ENCODE peak calls at places on chromosome 6, in seven cellular contexts. One of them, this sample, is unnamed.
A peak's percentile ranks its signal among the peaks of the same experiment; 100 is the strongest.

GRCh38 chr6:81734500-81735140 is 17.9 kb downstream of the TENT5A start:
- DNase-seq in breast epithelium: no peak
- DNase-seq in heart left ventricle: no peak
- DNase-seq in cardiac fibroblast: no peak
- DNase-seq in GM12864: no peak
- DNase-seq in psoas muscle: no peak
- DNase-seq in astrocyte of the cerebellum: no peak
- DNase-seq in this sample: no peak

GRCh38 chr6:107062691-107063090 is 34.7 kb downstream of the MTRES1 start:
- DNase-seq in cardiac fibroblast: no peak
- DNase-seq in heart left ventricle: no peak
- DNase-seq in psoas muscle: no peak
- DNase-seq in GM12864: no peak
- DNase-seq in breast epithelium: no peak
- DNase-seq in astrocyte of the cerebellum: no peak
- DNase-seq in this sample: no peak

GRCh38 chr6:44537306-44538049 is 150.0 kb downstream of the CDC5L start:
- DNase-seq in heart left ventricle: no peak
- DNase-seq in psoas muscle: no peak
- DNase-seq in cardiac fibroblast: no peak
- DNase-seq in breast epithelium: no peak
- DNase-seq in astrocyte of the cerebellum: no peak
- DNase-seq in GM12864: no peak
- DNase-seq in this sample: no peak

GRCh38 chr6:161903584-161904232 is 629.8 kb upstream of the AGPAT4 start:
- DNase-seq in astrocyte of the cerebellum: no peak
- DNase-seq in psoas muscle: no peak
- DNase-seq in heart left ventricle: no peak
- DNase-seq in cardiac fibroblast: no peak
- DNase-seq in breast epithelium: no peak
- DNase-seq in GM12864: no peak
- DNase-seq in this sample: no peak

GRCh38 chr6:137647762-137648412 is 153.7 kb upstream of the OLIG3 start:
- DNase-seq in GM12864: no peak
- DNase-seq in psoas muscle: no peak
- DNase-seq in breast epithelium: no peak
- DNase-seq in astrocyte of the cerebellum: no peak
- DNase-seq in heart left ventricle: no peak
- DNase-seq in cardiac fibroblast: no peak
- DNase-seq in this sample: no peak

GRCh38 chr6:90233994-90234393 is 62.6 kb downstream of the BACH2 start:
- DNase-seq in GM12864: no peak
- DNase-seq in heart left ventricle: no peak
- DNase-seq in breast epithelium: no peak
- DNase-seq in astrocyte of the cerebellum: no peak
- DNase-seq in cardiac fibroblast: no peak
- DNase-seq in psoas muscle: no peak
- DNase-seq in this sample: no peak

GRCh38 chr6:84770521-84770920 is 6.1 kb upstream of the TBX18 start:
- DNase-seq in cardiac fibroblast: no peak
- DNase-seq in heart left ventricle: no peak
- DNase-seq in GM12864: no peak
- DNase-seq in breast epithelium: no peak
- DNase-seq in astrocyte of the cerebellum: no peak
- DNase-seq in psoas muscle: no peak
- DNase-seq in this sample: no peak

GRCh38 chr6:62283828-62284411 is 2.1 kb downstream of the KHDRBS2 start:
- DNase-seq in cardiac fibroblast: peak; percentile 22
- DNase-seq in psoas muscle: no peak
- DNase-seq in breast epithelium: no peak
- DNase-seq in heart left ventricle: no peak
- DNase-seq in GM12864: no peak
- DNase-seq in astrocyte of the cerebellum: no peak
- DNase-seq in this sample: peak; percentile 14

GRCh38 chr6:36444470-36444869 is 1.7 kb downstream of the KCTD20 start:
- DNase-seq in cardiac fibroblast: peak; percentile 96
- DNase-seq in GM12864: no peak
- DNase-seq in breast epithelium: no peak
- DNase-seq in psoas muscle: no peak
- DNase-seq in heart left ventricle: no peak
- DNase-seq in astrocyte of the cerebellum: peak; percentile 67
- DNase-seq in this sample: no peak

GRCh38 chr6:97068211-97068610 is 143.7 kb downstream of the KLHL32 start:
- DNase-seq in heart left ventricle: no peak
- DNase-seq in breast epithelium: no peak
- DNase-seq in cardiac fibroblast: peak; percentile 65
- DNase-seq in GM12864: no peak
- DNase-seq in psoas muscle: no peak
- DNase-seq in astrocyte of the cerebellum: peak; percentile 28
- DNase-seq in this sample: no peak

GRCh38 chr6:37866590-37867507 is 47.3 kb downstream of the ZFAND3 start:
- DNase-seq in cardiac fibroblast: no peak
- DNase-seq in psoas muscle: no peak
- DNase-seq in breast epithelium: no peak
- DNase-seq in GM12864: no peak
- DNase-seq in astrocyte of the cerebellum: no peak
- DNase-seq in heart left ventricle: no peak
- DNase-seq in this sample: no peak

GRCh38 chr6:36682328-36683144 is 4.0 kb downstream of the CDKN1A start:
- DNase-seq in psoas muscle: peak; percentile 71
- DNase-seq in GM12864: no peak
- DNase-seq in breast epithelium: peak; percentile 87
- DNase-seq in astrocyte of the cerebellum: no peak
- DNase-seq in heart left ventricle: peak; percentile 45
- DNase-seq in cardiac fibroblast: no peak
- DNase-seq in this sample: peak; percentile 63

GRCh38 chr6:27188885-27189418 is 58.5 kb upstream of the PRSS16 start:
- DNase-seq in heart left ventricle: peak; percentile 52
- DNase-seq in cardiac fibroblast: peak; percentile 87
- DNase-seq in astrocyte of the cerebellum: peak; percentile 69
- DNase-seq in GM12864: peak; percentile 53
- DNase-seq in psoas muscle: peak; percentile 59
- DNase-seq in breast epithelium: peak; percentile 36
- DNase-seq in this sample: peak; percentile 61

GRCh38 chr6:7899046-7899888 is 11.3 kb downstream of the TXNDC5 start:
- DNase-seq in psoas muscle: no peak
- DNase-seq in breast epithelium: no peak
- DNase-seq in astrocyte of the cerebellum: no peak
- DNase-seq in heart left ventricle: no peak
- DNase-seq in cardiac fibroblast: no peak
- DNase-seq in GM12864: no peak
- DNase-seq in this sample: peak; percentile 45
- TF ChIP-seq CTCF in psoas muscle: no peak
- TF ChIP-seq CTCF in breast epithelium: no peak
- TF ChIP-seq CTCF in astrocyte of the cerebellum: no peak
- TF ChIP-seq CTCF in heart left ventricle: no peak
- TF ChIP-seq CTCF in cardiac fibroblast: peak; percentile 8
- TF ChIP-seq CTCF in GM12864: peak; percentile 42
- TF ChIP-seq CTCF in this sample: no peak

GRCh38 chr6:33425668-33426577 is 6.1 kb downstream of the SYNGAP1 start:
- DNase-seq in heart left ventricle: peak; percentile 92
- DNase-seq in GM12864: peak; percentile 39
- DNase-seq in cardiac fibroblast: peak; percentile 89
- DNase-seq in psoas muscle: peak; percentile 93
- DNase-seq in astrocyte of the cerebellum: peak; percentile 34
- DNase-seq in breast epithelium: peak; percentile 83
- DNase-seq in this sample: peak; percentile 91

GRCh38 chr6:33428891-33429744 is 9.3 kb downstream of the SYNGAP1 start:
- DNase-seq in GM12864: no peak
- DNase-seq in astrocyte of the cerebellum: no peak
- DNase-seq in cardiac fibroblast: no peak
- DNase-seq in psoas muscle: no peak
- DNase-seq in breast epithelium: no peak
- DNase-seq in heart left ventricle: no peak
- DNase-seq in this sample: no peak

GRCh38 chr6:33428219-33428890 is 8.5 kb downstream of the SYNGAP1 start:
- DNase-seq in GM12864: no peak
- DNase-seq in astrocyte of the cerebellum: no peak
- DNase-seq in cardiac fibroblast: peak; percentile 26
- DNase-seq in breast epithelium: no peak
- DNase-seq in heart left ventricle: no peak
- DNase-seq in psoas muscle: no peak
- DNase-seq in this sample: peak; percentile 66

GRCh38 chr6:33426590-33427563 is 7.0 kb downstream of the SYNGAP1 start:
- DNase-seq in breast epithelium: no peak
- DNase-seq in heart left ventricle: no peak
- DNase-seq in astrocyte of the cerebellum: no peak
- DNase-seq in cardiac fibroblast: no peak
- DNase-seq in psoas muscle: no peak
- DNase-seq in GM12864: no peak
- DNase-seq in this sample: peak; percentile 58

DNA sequence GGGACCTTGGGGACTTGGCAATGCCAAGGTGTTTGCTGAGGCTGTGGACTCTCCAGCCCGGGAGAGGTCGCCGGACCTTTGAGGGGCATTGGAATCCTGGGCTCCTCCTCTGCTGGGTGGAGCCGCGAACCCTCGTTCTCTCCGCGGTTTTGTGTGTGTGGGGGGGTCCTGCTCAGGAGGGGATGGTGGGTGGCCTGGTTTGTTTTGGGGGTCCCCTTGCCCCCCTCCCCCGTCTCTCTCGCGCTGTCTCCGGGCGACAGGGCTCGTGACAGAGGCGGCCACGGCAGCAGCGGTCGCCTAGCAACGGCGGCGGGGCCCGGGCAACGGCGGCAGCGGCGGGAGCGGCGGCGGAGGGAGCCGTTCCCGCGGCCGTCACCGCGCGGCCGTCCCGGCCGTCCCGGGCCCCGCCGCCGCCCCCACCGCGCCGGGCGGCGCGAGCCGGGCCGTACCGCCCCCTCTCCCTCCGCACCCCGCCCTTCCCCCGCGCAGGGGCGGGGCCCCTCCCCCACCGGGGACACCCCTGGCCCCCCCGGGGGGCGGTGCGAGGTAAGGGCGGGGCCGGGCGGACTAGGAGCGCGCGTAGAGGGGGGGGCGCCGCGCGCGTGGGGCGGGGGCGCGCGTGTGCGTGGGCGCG is 7.8 kb downstream of the SYNGAP1 start:
- DNase-seq in psoas muscle: peak; percentile 77
- DNase-seq in breast epithelium: no peak
- DNase-seq in GM12864: no peak
- DNase-seq in astrocyte of the cerebellum: no peak
- DNase-seq in cardiac fibroblast: no peak
- DNase-seq in heart left ventricle: peak; percentile 59
- DNase-seq in this sample: peak; percentile 81
- TF ChIP-seq CTCF in psoas muscle: no peak
- TF ChIP-seq CTCF in breast epithelium: no peak
- TF ChIP-seq CTCF in GM12864: peak; percentile 7
- TF ChIP-seq CTCF in astrocyte of the cerebellum: no peak
- TF ChIP-seq CTCF in cardiac fibroblast: peak; percentile 4
- TF ChIP-seq CTCF in heart left ventricle: no peak
- TF ChIP-seq CTCF in this sample: no peak

DNA sequence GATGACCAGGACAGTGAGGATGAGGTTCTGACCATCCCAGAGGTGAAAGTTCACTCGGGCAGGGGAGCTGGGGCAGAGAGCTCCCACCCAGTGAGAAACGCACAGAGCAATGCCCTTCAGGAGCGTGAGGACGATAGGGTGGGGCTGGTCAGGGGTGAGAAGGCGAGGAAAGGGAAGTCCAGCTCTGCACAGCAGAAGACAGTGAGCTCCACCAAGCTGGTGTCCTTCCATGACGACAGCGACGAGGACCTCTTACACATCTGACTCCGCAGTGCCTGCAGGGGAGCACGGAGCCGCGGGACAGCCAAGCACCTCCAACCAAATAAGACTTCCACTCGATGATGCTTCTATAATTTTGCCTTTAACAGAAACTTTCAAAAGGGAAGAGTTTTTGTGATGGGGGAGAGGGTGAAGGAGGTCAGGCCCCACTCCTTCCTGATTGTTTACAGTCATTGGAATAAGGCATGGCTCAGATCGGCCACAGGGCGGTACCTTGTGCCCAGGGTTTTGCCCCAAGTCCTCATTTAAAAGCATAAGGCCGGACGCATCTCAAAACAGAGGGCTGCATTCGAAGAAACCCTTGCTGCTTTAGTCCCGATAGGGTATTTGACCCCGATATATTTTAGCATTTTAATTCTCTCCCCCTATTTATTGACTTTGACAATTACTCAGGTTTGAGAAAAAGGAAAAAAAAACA is 16.6 kb upstream of the SLC22A1 start:
- DNase-seq in breast epithelium: no peak
- DNase-seq in cardiac fibroblast: no peak
- DNase-seq in astrocyte of the cerebellum: no peak
- DNase-seq in heart left ventricle: no peak
- DNase-seq in psoas muscle: no peak
- DNase-seq in GM12864: no peak
- DNase-seq in this sample: no peak
- TF ChIP-seq CTCF in breast epithelium: no peak
- TF ChIP-seq CTCF in cardiac fibroblast: no peak
- TF ChIP-seq CTCF in astrocyte of the cerebellum: no peak
- TF ChIP-seq CTCF in heart left ventricle: no peak
- TF ChIP-seq CTCF in psoas muscle: no peak
- TF ChIP-seq CTCF in GM12864: no peak
- TF ChIP-seq CTCF in this sample: no peak

DNA sequence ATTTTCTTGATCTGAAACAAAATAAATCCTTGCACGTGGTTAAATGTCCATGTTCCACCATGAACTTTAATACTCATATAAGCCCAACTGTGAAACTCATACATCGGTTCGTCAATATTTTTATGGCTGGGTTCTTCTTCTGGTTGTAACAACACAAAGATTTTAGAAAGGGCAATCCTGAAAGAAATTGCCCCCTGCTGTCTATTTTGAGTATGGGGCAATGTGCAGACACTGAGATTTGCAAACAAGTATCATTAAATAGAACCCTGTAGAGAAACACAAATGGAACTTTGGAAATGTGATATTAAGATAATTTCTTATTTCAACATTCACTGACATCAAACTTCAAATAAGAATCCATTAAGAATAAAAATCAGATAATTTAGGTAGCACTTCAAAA is 80.2 kb upstream of the PHACTR1 start:
- DNase-seq in psoas muscle: no peak
- DNase-seq in GM12864: no peak
- DNase-seq in astrocyte of the cerebellum: no peak
- DNase-seq in heart left ventricle: no peak
- DNase-seq in breast epithelium: no peak
- DNase-seq in cardiac fibroblast: no peak
- DNase-seq in this sample: no peak
- TF ChIP-seq CTCF in psoas muscle: no peak
- TF ChIP-seq CTCF in GM12864: peak; percentile 8
- TF ChIP-seq CTCF in astrocyte of the cerebellum: no peak
- TF ChIP-seq CTCF in heart left ventricle: no peak
- TF ChIP-seq CTCF in breast epithelium: no peak
- TF ChIP-seq CTCF in cardiac fibroblast: peak; percentile 7
- TF ChIP-seq CTCF in this sample: no peak

GRCh38 chr6:72411872-72412708 is 209.8 kb upstream of the KCNQ5 start:
- DNase-seq in cardiac fibroblast: peak; percentile 88
- DNase-seq in breast epithelium: peak; percentile 71
- DNase-seq in heart left ventricle: peak; percentile 65
- DNase-seq in psoas muscle: peak; percentile 79
- DNase-seq in GM12864: peak; percentile 53
- DNase-seq in astrocyte of the cerebellum: peak; percentile 64
- DNase-seq in this sample: peak; percentile 80
- TF ChIP-seq CTCF in cardiac fibroblast: peak; percentile 100
- TF ChIP-seq CTCF in breast epithelium: peak; percentile 98
- TF ChIP-seq CTCF in heart left ventricle: peak; percentile 100
- TF ChIP-seq CTCF in psoas muscle: peak; percentile 100
- TF ChIP-seq CTCF in GM12864: peak; percentile 100
- TF ChIP-seq CTCF in astrocyte of the cerebellum: peak; percentile 100
- TF ChIP-seq CTCF in this sample: peak; percentile 100